ENCODE peak calls at places on chromosome 4, in nine cellular contexts. D is A549; Z is body of pancreas; B is lower lobe of right lung; T is psoas muscle; Q is CD4-positive, alpha-beta memory T cell; U is foreskin fibroblast; K is fibroblast of lung; G is astrocyte of the spinal cord. I is an unnamed sample.

GRCh38 chr4:664713-665231 is 9.3 kb downstream of the ATP5ME start:
- DNase-seq in G (no peak), Z (no peak), D (no peak), Q (no peak), K (no peak), T (peak; percentile 45), U (no peak), B (peak; percentile 45), I (no peak)

GRCh38 chr4:1992468-1993168 is 16.2 kb downstream of the NELFA start:
- DNase-seq in U (no peak), B (no peak), T (peak; percentile 63), G (no peak), K (no peak), D (no peak), Z (no peak), Q (no peak), I (no peak)

GRCh38 chr4:65599335-65599734 is 71.0 kb downstream of the EPHA5 start:
- DNase-seq in K (no peak), U (peak; percentile 0), Z (no peak), B (no peak), D (peak; percentile 0), T (no peak), G (peak; percentile 50), Q (no peak), I (peak; percentile 15)

GRCh38 chr4:186727977-186728519 is 4.4 kb upstream of the FAT1 start:
- DNase-seq in T (no peak), K (peak; percentile 56), B (no peak), U (peak; percentile 38), Z (no peak), Q (no peak), D (peak; percentile 72), G (peak; percentile 53), I (peak; percentile 47)

GRCh38 chr4:166421556-166422156 is 548.6 kb downstream of the TLL1 start:
- DNase-seq in Q (no peak), B (no peak), K (peak; percentile 64), D (no peak), U (peak; percentile 96), Z (no peak), G (peak; percentile 82), T (no peak), I (peak; percentile 91)

GRCh38 chr4:120918788-120919187 is 3.7 kb downstream of the PRDM5 start:
- DNase-seq in Z (peak; percentile 12), G (peak; percentile 44), Q (no peak), D (no peak), B (no peak), K (peak; percentile 27), T (no peak), U (peak; percentile 55), I (no peak)

GRCh38 chr4:71029504-71029903 is 36.1 kb downstream of the DCK start:
- DNase-seq in G (no peak), U (no peak), D (no peak), Q (no peak), K (no peak), T (no peak), B (no peak), Z (no peak), I (no peak)

GRCh38 chr4:71941001-71941400 is 90.8 kb upstream of the NPFFR2 start:
- DNase-seq in T (no peak), K (no peak), Q (no peak), Z (no peak), G (no peak), D (peak; percentile 33), B (no peak), U (no peak), I (peak; percentile 4)

GRCh38 chr4:153205757-153206156 is 1.5 kb downstream of the TRIM2 start:
- DNase-seq in U (no peak), B (no peak), T (no peak), Q (no peak), G (peak; percentile 37), K (no peak), Z (peak; percentile 40), D (no peak), I (peak; percentile 54)

GRCh38 chr4:3340703-3341088 is 47.9 kb downstream of the RGS12 start:
- DNase-seq in B (peak; percentile 91), K (no peak), G (no peak), D (peak; percentile 14), Z (peak; percentile 89), T (peak; percentile 92), U (no peak), Q (no peak), I (no peak)

GRCh38 chr4:69051576-69051943 is 44.7 kb upstream of the UGT2B7 start:
- DNase-seq in G (no peak), U (no peak), D (no peak), K (no peak), Z (no peak), Q (no peak), B (no peak), T (no peak), I (no peak)

DNA sequence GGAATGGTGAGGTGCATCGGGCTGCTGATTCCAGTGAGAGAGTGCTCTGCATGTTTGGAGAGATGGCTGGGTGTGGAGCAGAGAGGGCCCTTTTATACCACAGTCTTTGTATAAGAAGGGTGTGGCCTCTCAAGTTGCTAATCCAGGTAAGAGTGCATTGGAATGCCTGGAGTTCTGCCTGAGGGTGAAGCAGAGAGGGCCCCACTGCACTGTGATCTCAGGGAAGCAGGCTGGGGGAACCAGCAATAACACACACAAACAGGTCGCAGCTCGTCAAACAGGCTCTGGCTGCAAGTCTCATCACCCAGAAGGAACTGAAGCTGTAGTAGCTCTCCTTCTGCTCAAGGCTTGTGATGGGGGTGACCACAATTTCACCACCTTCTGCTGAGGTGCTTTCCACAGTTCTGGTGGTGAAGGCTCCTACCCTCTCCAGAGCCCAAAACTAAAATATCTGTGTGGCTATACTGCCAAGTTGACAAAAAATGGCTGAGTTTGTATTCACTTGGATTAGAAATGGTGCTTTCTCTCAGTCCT is 687.4 kb upstream of the HS3ST1 start:
- DNase-seq in U (no peak), D (no peak), Q (no peak), G (no peak), K (no peak), T (peak; percentile 19), Z (no peak), B (no peak), I (no peak)
- H3K4me3 ChIP-seq in U (no peak overlapping the region), D (no peak overlapping the region), Q (no peak overlapping the region), G (no peak overlapping the region), K (no peak overlapping the region), T (no peak overlapping the region), Z (no peak overlapping the region), B (no peak overlapping the region), I (no peak overlapping the region)

DNA sequence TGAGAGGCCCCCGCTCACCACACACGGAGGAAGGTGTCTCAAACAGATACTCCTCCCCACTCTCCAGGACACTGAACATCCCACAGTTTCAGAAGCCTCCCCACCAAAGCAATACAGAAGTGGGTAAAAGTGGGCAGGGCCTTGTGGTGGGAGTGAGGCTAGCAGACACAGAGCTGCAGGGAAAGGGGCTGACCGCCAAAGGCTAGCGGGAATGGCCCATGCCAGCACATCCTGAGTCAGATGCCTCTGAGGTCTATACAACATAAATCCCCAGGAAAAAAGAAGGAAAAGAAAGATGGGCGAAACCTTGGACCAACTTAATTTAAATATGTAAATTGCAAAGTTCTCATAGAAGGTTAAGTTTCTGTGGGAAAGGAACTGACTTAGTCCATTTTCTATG is 21.9 kb upstream of the ARHGAP10 start:
- DNase-seq in U (peak; percentile 59), Q (no peak), G (peak; percentile 86), B (no peak), K (peak; percentile 73), Z (no peak), D (no peak), T (no peak), I (peak; percentile 17)
- H3K4me3 ChIP-seq in U (no peak overlapping the region), Q (no peak overlapping the region), G (no peak overlapping the region), B (no peak overlapping the region), K (no peak overlapping the region), Z (no peak overlapping the region), D (no peak overlapping the region), T (no peak overlapping the region), I (no peak overlapping the region)

DNA sequence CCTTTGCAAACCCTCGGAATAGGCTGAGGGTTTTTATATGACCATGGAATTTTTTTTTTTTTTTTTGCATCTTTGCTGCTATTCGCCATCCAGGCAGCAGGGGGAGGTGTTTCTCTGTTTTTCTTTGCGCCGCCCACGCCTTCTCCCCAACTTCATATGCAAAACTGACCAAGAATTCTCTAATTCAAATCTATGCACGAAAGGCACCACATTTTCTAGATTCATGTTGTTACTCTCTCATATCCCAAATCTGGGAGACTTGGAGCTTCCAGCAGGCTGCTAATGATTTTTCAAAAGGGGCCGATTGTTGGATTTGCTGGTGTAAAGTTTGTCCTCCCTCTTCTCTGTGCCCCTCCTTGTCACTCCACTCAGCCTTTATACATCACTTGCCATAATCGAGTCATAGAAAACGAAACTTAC is 29.1 kb upstream of the BOD1L1 start:
- DNase-seq in Z (peak; percentile 54), U (peak; percentile 88), Q (peak; percentile 60), G (peak; percentile 85), B (peak; percentile 77), D (peak; percentile 68), K (peak; percentile 81), T (peak; percentile 58), I (peak; percentile 82)
- H3K4me3 ChIP-seq in Z (no peak overlapping the region), U (peak overlapping the region; percentile 51), Q (peak overlapping the region; percentile 26), G (peak overlapping the region; percentile 27), B (peak overlapping the region; percentile 22), D (no peak overlapping the region), K (peak overlapping the region; percentile 45), T (peak overlapping the region; percentile 56), I (peak overlapping the region; percentile 52)

GRCh38 chr4:86940176-86940575 is 5.4 kb downstream of the AFF1 start:
- DNase-seq in D (no peak), Q (no peak), U (peak; percentile 51), K (no peak), G (no peak), Z (no peak), B (no peak), T (no peak), I (no peak)
- H3K4me3 ChIP-seq in D (no peak overlapping the region), Q (no peak overlapping the region), U (no peak overlapping the region), K (no peak overlapping the region), G (no peak overlapping the region), Z (no peak overlapping the region), B (no peak overlapping the region), T (no peak overlapping the region), I (no peak overlapping the region)

GRCh38 chr4:136810626-136811025 is 721.7 kb downstream of the PCDH18 start:
- DNase-seq in T (no peak), Z (no peak), G (peak; percentile 1), B (no peak), K (no peak), U (no peak), D (no peak), Q (no peak), I (no peak)

GRCh38 chr4:136812100-136812880 is 720.0 kb downstream of the PCDH18 start:
- DNase-seq in T (peak; percentile 42), D (no peak), K (no peak), B (no peak), Q (no peak), U (no peak), Z (no peak), G (no peak), I (no peak)

DNA sequence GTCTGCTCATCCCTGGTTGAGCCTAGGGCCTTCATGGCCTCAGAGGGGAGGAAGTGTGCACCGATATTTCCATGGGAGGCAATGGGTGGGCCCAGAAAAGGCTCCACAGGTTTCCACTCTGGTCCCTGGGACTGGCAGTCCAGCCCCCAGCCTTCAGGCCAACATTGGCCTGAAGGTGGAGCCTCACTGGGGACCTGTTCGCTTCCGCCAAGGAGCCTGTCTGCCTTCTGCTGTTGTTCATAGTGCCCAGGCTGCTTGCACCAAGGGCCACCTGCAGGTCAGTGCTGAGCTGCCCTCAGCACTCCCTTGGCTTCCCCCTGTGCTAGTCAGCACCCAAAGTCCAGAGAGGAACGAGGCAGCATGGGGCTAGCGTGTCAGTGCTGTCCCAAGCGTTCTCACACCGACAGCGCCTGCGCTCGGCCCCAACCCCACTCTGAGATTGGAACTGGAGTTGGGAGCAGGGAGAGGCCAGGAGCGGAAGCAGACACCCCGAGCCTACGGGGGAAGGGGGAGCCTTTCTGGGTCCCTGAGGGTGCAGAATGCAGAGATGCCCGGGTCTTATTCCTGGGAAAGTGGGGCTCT is 720.7 kb downstream of the PCDH18 start:
- DNase-seq in G (no peak), T (peak; percentile 43), Z (no peak), B (no peak), K (no peak), Q (no peak), D (no peak), U (no peak), I (no peak)
- H3K4me3 ChIP-seq in G (no peak overlapping the region), T (no peak overlapping the region), Z (no peak overlapping the region), B (no peak overlapping the region), K (no peak overlapping the region), Q (no peak overlapping the region), D (no peak overlapping the region), U (no peak overlapping the region), I (no peak overlapping the region)